ENCODE peak calls at places on chromosomes 13 and 19, in eight cellular contexts. One of them, this sample, is unnamed.

GRCh38 chr19:56808717-56809392 is 31.7 kb downstream of the PEG3 start:
- DNase-seq in A549: no peak
- DNase-seq in right cardiac atrium: no peak
- DNase-seq in lower lobe of right lung: no peak
- DNase-seq in H1: no peak
- DNase-seq in stomach: no peak
- DNase-seq in aorta: no peak
- DNase-seq in testis: no peak
- DNase-seq in this sample: no peak

GRCh38 chr19:16801599-16801998 is 27.6 kb upstream of the SIN3B start:
- DNase-seq in A549: no peak
- DNase-seq in right cardiac atrium: no peak
- DNase-seq in lower lobe of right lung: no peak
- DNase-seq in H1: no peak
- DNase-seq in stomach: no peak
- DNase-seq in aorta: no peak
- DNase-seq in testis: no peak
- DNase-seq in this sample: no peak

GRCh38 chr19:54790711-54791110 is 12.7 kb upstream of the KIR2DL4 start:
- DNase-seq in A549: no peak
- DNase-seq in right cardiac atrium: no peak
- DNase-seq in lower lobe of right lung: no peak
- DNase-seq in H1: no peak
- DNase-seq in stomach: no peak
- DNase-seq in aorta: no peak
- DNase-seq in testis: no peak
- DNase-seq in this sample: no peak

GRCh38 chr19:19062454-19063182 is 1.2 kb upstream of the SLC25A42 start:
- DNase-seq in A549: peak; percentile 7
- DNase-seq in right cardiac atrium: no peak
- DNase-seq in lower lobe of right lung: no peak
- DNase-seq in H1: no peak
- DNase-seq in stomach: no peak
- DNase-seq in aorta: no peak
- DNase-seq in testis: no peak
- DNase-seq in this sample: no peak

GRCh38 chr13:93872376-93872775 is 607.1 kb downstream of the DCT start:
- DNase-seq in A549: no peak
- DNase-seq in right cardiac atrium: no peak
- DNase-seq in lower lobe of right lung: no peak
- DNase-seq in H1: no peak
- DNase-seq in stomach: no peak
- DNase-seq in aorta: no peak
- DNase-seq in testis: no peak
- DNase-seq in this sample: no peak

GRCh38 chr19:33290956-33291622 is 11.2 kb downstream of the CEBPA start:
- DNase-seq in A549: peak; percentile 87
- DNase-seq in right cardiac atrium: no peak
- DNase-seq in lower lobe of right lung: peak; percentile 65
- DNase-seq in H1: no peak
- DNase-seq in stomach: no peak
- DNase-seq in aorta: no peak
- DNase-seq in testis: no peak
- DNase-seq in this sample: peak; percentile 65

GRCh38 chr13:50085063-50085462 is 69.8 kb downstream of the KCNRG start:
- DNase-seq in A549: no peak
- DNase-seq in right cardiac atrium: no peak
- DNase-seq in lower lobe of right lung: no peak
- DNase-seq in H1: no peak
- DNase-seq in stomach: no peak
- DNase-seq in aorta: no peak
- DNase-seq in testis: no peak
- DNase-seq in this sample: no peak

GRCh38 chr19:57233207-57233606 is 2.4 kb downstream of the AURKC start:
- DNase-seq in A549: no peak
- DNase-seq in right cardiac atrium: no peak
- DNase-seq in lower lobe of right lung: no peak
- DNase-seq in H1: no peak
- DNase-seq in stomach: no peak
- DNase-seq in aorta: no peak
- DNase-seq in testis: no peak
- DNase-seq in this sample: no peak

GRCh38 chr19:43711751-43712355 is 4.0 kb upstream of the IRGC start:
- DNase-seq in A549: no peak
- DNase-seq in right cardiac atrium: no peak
- DNase-seq in lower lobe of right lung: no peak
- DNase-seq in H1: no peak
- DNase-seq in stomach: no peak
- DNase-seq in aorta: no peak
- DNase-seq in testis: no peak
- DNase-seq in this sample: no peak

GRCh38 chr19:35063940-35064818 is 22.7 kb downstream of the HPN start:
- DNase-seq in A549: no peak
- DNase-seq in right cardiac atrium: no peak
- DNase-seq in lower lobe of right lung: peak; percentile 10
- DNase-seq in H1: no peak
- DNase-seq in stomach: no peak
- DNase-seq in aorta: no peak
- DNase-seq in testis: no peak
- DNase-seq in this sample: no peak

GRCh38 chr13:102401305-102401704 is 543 bp downstream of the FGF14 start:
- DNase-seq in A549: no peak
- DNase-seq in right cardiac atrium: no peak
- DNase-seq in lower lobe of right lung: no peak
- DNase-seq in H1: no peak
- DNase-seq in stomach: no peak
- DNase-seq in aorta: no peak
- DNase-seq in testis: no peak
- DNase-seq in this sample: no peak

GRCh38 chr19:3761382-3762129 is at the start of gene APBA3:
- DNase-seq in A549: peak; percentile 69
- DNase-seq in right cardiac atrium: peak; percentile 93
- DNase-seq in lower lobe of right lung: peak; percentile 93
- DNase-seq in H1: peak; percentile 99
- DNase-seq in stomach: peak; percentile 95
- DNase-seq in aorta: peak; percentile 94
- DNase-seq in testis: peak; percentile 94
- DNase-seq in this sample: peak; percentile 97
- H3K4me1 ChIP-seq in A549: peaks cover 9% of the 10 kb centered on the region
- H3K4me1 ChIP-seq in right cardiac atrium: peaks cover 3% of the 10 kb centered on the region
- H3K4me1 ChIP-seq in lower lobe of right lung: peaks cover 39% of the 10 kb centered on the region
- H3K4me1 ChIP-seq in H1: no peaks in the 10 kb centered on the region
- H3K4me1 ChIP-seq in stomach: peaks cover 46% of the 10 kb centered on the region
- H3K4me1 ChIP-seq in aorta: no peaks in the 10 kb centered on the region
- H3K4me1 ChIP-seq in testis: peaks cover 9% of the 10 kb centered on the region
- H3K4me1 ChIP-seq in this sample: peaks cover 18% of the 10 kb centered on the region

GRCh38 chr19:29609636-29610035 is 3.6 kb downstream of the POP4 start:
- DNase-seq in A549: no peak
- DNase-seq in right cardiac atrium: no peak
- DNase-seq in lower lobe of right lung: no peak
- DNase-seq in H1: no peak
- DNase-seq in stomach: no peak
- DNase-seq in aorta: no peak
- DNase-seq in testis: no peak
- DNase-seq in this sample: peak; percentile 56
- H3K4me1 ChIP-seq in A549: peaks cover 12% of the 10 kb centered on the region
- H3K4me1 ChIP-seq in right cardiac atrium: no peaks in the 10 kb centered on the region
- H3K4me1 ChIP-seq in lower lobe of right lung: peaks cover 24% of the 10 kb centered on the region
- H3K4me1 ChIP-seq in H1: no peaks in the 10 kb centered on the region
- H3K4me1 ChIP-seq in stomach: peaks cover 25% of the 10 kb centered on the region
- H3K4me1 ChIP-seq in aorta: no peaks in the 10 kb centered on the region
- H3K4me1 ChIP-seq in testis: peaks cover 12% of the 10 kb centered on the region
- H3K4me1 ChIP-seq in this sample: peaks cover 9% of the 10 kb centered on the region

GRCh38 chr19:662207-662961 is 630 bp downstream of the RNF126 start:
- DNase-seq in A549: no peak
- DNase-seq in right cardiac atrium: no peak
- DNase-seq in lower lobe of right lung: peak; percentile 80
- DNase-seq in H1: no peak
- DNase-seq in stomach: peak; percentile 68
- DNase-seq in aorta: no peak
- DNase-seq in testis: peak; percentile 56
- DNase-seq in this sample: no peak
- H3K4me1 ChIP-seq in A549: peaks cover 24% of the 10 kb centered on the region
- H3K4me1 ChIP-seq in right cardiac atrium: peaks cover 9% of the 10 kb centered on the region
- H3K4me1 ChIP-seq in lower lobe of right lung: peaks cover 65% of the 10 kb centered on the region
- H3K4me1 ChIP-seq in H1: peaks cover 14% of the 10 kb centered on the region
- H3K4me1 ChIP-seq in stomach: peaks cover 65% of the 10 kb centered on the region
- H3K4me1 ChIP-seq in aorta: no peaks in the 10 kb centered on the region
- H3K4me1 ChIP-seq in testis: peaks cover 54% of the 10 kb centered on the region
- H3K4me1 ChIP-seq in this sample: peaks cover 10% of the 10 kb centered on the region

GRCh38 chr13:51776179-51776578 is 27.8 kb downstream of the DHRS12 start:
- DNase-seq in A549: no peak
- DNase-seq in right cardiac atrium: no peak
- DNase-seq in lower lobe of right lung: no peak
- DNase-seq in H1: no peak
- DNase-seq in stomach: no peak
- DNase-seq in aorta: no peak
- DNase-seq in testis: no peak
- DNase-seq in this sample: no peak
- H3K4me1 ChIP-seq in A549: no peaks in the 10 kb centered on the region
- H3K4me1 ChIP-seq in right cardiac atrium: peaks cover 2% of the 10 kb centered on the region
- H3K4me1 ChIP-seq in lower lobe of right lung: no peaks in the 10 kb centered on the region
- H3K4me1 ChIP-seq in H1: no peaks in the 10 kb centered on the region
- H3K4me1 ChIP-seq in stomach: peaks cover 8% of the 10 kb centered on the region
- H3K4me1 ChIP-seq in aorta: no peaks in the 10 kb centered on the region
- H3K4me1 ChIP-seq in testis: no peaks in the 10 kb centered on the region
- H3K4me1 ChIP-seq in this sample: peaks cover 3% of the 10 kb centered on the region

DNA sequence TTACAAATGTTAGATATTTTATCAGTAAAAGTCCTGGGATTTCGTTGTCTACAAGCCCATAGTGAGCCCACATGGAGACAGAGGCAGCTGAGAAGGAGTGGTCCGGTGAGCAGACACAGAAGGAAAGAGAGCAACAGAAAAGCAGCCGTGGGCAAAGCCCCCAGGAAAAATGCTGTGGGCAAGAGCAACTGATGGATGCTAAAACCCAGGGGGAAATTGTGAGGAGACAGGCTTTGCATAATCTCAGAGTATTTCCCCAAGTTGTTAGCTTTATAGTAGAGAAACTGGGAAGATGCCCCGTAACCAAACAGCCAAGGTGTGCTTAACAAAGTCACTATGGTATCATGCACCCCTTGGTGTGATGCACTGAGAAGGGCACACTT is 35.1 kb downstream of the GJA3 start:
- DNase-seq in A549: no peak
- DNase-seq in right cardiac atrium: no peak
- DNase-seq in lower lobe of right lung: no peak
- DNase-seq in H1: no peak
- DNase-seq in stomach: no peak
- DNase-seq in aorta: no peak
- DNase-seq in testis: no peak
- DNase-seq in this sample: no peak
- H3K4me1 ChIP-seq in A549: peaks cover 13% of the 10 kb centered on the region
- H3K4me1 ChIP-seq in right cardiac atrium: no peaks in the 10 kb centered on the region
- H3K4me1 ChIP-seq in lower lobe of right lung: peaks cover 12% of the 10 kb centered on the region
- H3K4me1 ChIP-seq in H1: peaks cover 2% of the 10 kb centered on the region
- H3K4me1 ChIP-seq in stomach: peaks cover 10% of the 10 kb centered on the region
- H3K4me1 ChIP-seq in aorta: no peaks in the 10 kb centered on the region
- H3K4me1 ChIP-seq in testis: peaks cover 10% of the 10 kb centered on the region
- H3K4me1 ChIP-seq in this sample: peaks cover 4% of the 10 kb centered on the region

DNA sequence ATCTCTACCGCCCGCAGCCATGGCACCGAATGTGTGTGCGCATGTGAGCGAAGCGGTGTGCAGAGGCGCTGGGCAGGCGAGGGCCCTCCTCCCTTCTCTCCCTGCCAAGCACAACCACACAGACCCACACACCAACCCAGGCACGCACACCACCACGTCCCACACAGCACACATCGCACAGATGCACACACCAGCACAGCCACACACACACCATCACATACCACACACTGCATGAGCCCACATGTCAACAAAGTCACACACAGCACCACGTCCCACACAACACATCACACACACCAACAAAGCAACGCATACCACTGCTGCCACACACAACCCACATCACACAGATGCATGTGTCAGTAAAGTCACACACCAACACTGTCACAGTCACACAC is 12.2 kb downstream of the ERFL start:
- DNase-seq in A549: no peak
- DNase-seq in right cardiac atrium: no peak
- DNase-seq in lower lobe of right lung: no peak
- DNase-seq in H1: no peak
- DNase-seq in stomach: no peak
- DNase-seq in aorta: no peak
- DNase-seq in testis: no peak
- DNase-seq in this sample: no peak
- H3K4me1 ChIP-seq in A549: peaks cover 17% of the 10 kb centered on the region
- H3K4me1 ChIP-seq in right cardiac atrium: no peaks in the 10 kb centered on the region
- H3K4me1 ChIP-seq in lower lobe of right lung: no peaks in the 10 kb centered on the region
- H3K4me1 ChIP-seq in H1: peaks cover 21% of the 10 kb centered on the region
- H3K4me1 ChIP-seq in stomach: peaks cover 27% of the 10 kb centered on the region
- H3K4me1 ChIP-seq in aorta: no peaks in the 10 kb centered on the region
- H3K4me1 ChIP-seq in testis: peaks cover 6% of the 10 kb centered on the region
- H3K4me1 ChIP-seq in this sample: no peaks in the 10 kb centered on the region

GRCh38 chr13:99197257-99197651 is 3.4 kb upstream of the UBAC2 start:
- DNase-seq in A549: no peak
- DNase-seq in right cardiac atrium: no peak
- DNase-seq in lower lobe of right lung: no peak
- DNase-seq in H1: no peak
- DNase-seq in stomach: no peak
- DNase-seq in aorta: no peak
- DNase-seq in testis: no peak
- DNase-seq in this sample: no peak
- H3K4me1 ChIP-seq in A549: peaks cover 4% of the 10 kb centered on the region
- H3K4me1 ChIP-seq in right cardiac atrium: no peaks in the 10 kb centered on the region
- H3K4me1 ChIP-seq in lower lobe of right lung: peaks cover 11% of the 10 kb centered on the region
- H3K4me1 ChIP-seq in H1: peaks cover 2% of the 10 kb centered on the region
- H3K4me1 ChIP-seq in stomach: peaks cover 21% of the 10 kb centered on the region
- H3K4me1 ChIP-seq in aorta: no peaks in the 10 kb centered on the region
- H3K4me1 ChIP-seq in testis: peaks cover 13% of the 10 kb centered on the region
- H3K4me1 ChIP-seq in this sample: peaks cover 4% of the 10 kb centered on the region